ENCODE peak calls at places on chromosomes 13 and 19, in ten cellular contexts. F, K, T, J, I, Y, E, S, C and M are unnamed samples.

GRCh38 chr19:1221904-1222255 is 15.9 kb downstream of the CBARP start:
- DNase-seq in E (no peak), I (no peak), C (no peak), T (no peak), Y (no peak), F (no peak), S (no peak), K (no peak), J (no peak), M (no peak)

GRCh38 chr13:30580852-30581502 is 36.7 kb upstream of the USPL1 start:
- DNase-seq in Y (peak), F (no peak), C (no peak), T (no peak), I (no peak), E (no peak), J (no peak), S (no peak), K (no peak), M (no peak)

GRCh38 chr13:114044486-114044885 is 70.6 kb upstream of the C13orf46 start:
- DNase-seq in E (no peak), S (no peak), C (no peak), I (no peak), Y (no peak), T (no peak), J (no peak), K (peak), F (no peak), M (no peak)

GRCh38 chr13:23289917-23290357 is 109.2 kb downstream of the SGCG start:
- DNase-seq in F (no peak), C (no peak), Y (no peak), T (no peak), I (no peak), K (no peak), J (no peak), E (no peak), S (no peak), M (no peak)

GRCh38 chr13:113291997-113292862 is 4.8 kb upstream of the LAMP1 start:
- DNase-seq in S (no peak), C (peak), T (no peak), Y (no peak), F (no peak), J (no peak), K (peak), E (no peak), I (no peak), M (no peak)

GRCh38 chr13:97855570-97855970 is 97.9 kb upstream of the IPO5 start:
- DNase-seq in Y (peak), I (no peak), J (peak), T (no peak), K (no peak), E (no peak), S (no peak), C (no peak), F (no peak), M (no peak)

GRCh38 chr19:42111384-42111783 is 20.9 kb downstream of the POU2F2 start:
- DNase-seq in C (no peak), J (no peak), T (no peak), K (no peak), S (no peak), F (no peak), Y (no peak), I (no peak), E (no peak), M (no peak)

GRCh38 chr19:33953023-33953422 is 156.4 kb downstream of the KCTD15 start:
- DNase-seq in S (no peak), I (no peak), K (no peak), F (no peak), T (peak), J (no peak), E (no peak), C (no peak), Y (peak), M (peak)

GRCh38 chr13:107244241-107244640 is 676.3 kb upstream of the ARGLU1 start:
- DNase-seq in I (no peak), E (no peak), S (no peak), F (no peak), T (no peak), K (no peak), Y (no peak), J (no peak), C (no peak), M (no peak)

GRCh38 chr13:34762312-34762711 is 179.8 kb upstream of the NBEA start:
- DNase-seq in S (no peak), J (no peak), K (no peak), F (no peak), I (no peak), T (no peak), Y (no peak), E (no peak), C (no peak), M (no peak)

GRCh38 chr19:10518444-10519361 is 1.5 kb upstream of the S1PR5 start:
- DNase-seq in E (no peak), I (no peak), Y (no peak), J (no peak), K (no peak), F (no peak), C (no peak), S (no peak), T (peak), M (no peak)

GRCh38 chr13:112638919-112639318 is 50.9 kb upstream of the ATP11A start:
- DNase-seq in C (peak), T (no peak), I (no peak), K (no peak), S (no peak), J (no peak), F (no peak), Y (no peak), E (no peak), M (no peak)

GRCh38 chr13:39481493-39481892 is 121.5 kb downstream of the LHFPL6 start:
- DNase-seq in I (no peak), S (no peak), J (no peak), E (no peak), F (no peak), K (no peak), C (no peak), Y (no peak), T (no peak), M (no peak)

GRCh38 chr13:109708014-109708617 is 78.3 kb downstream of the IRS2 start:
- DNase-seq in K (no peak), I (no peak), T (no peak), J (no peak), C (no peak), S (no peak), E (no peak), Y (no peak), F (no peak), M (no peak)

GRCh38 chr13:39956036-39956435 is 300.6 kb downstream of the COG6 start:
- DNase-seq in S (no peak), C (no peak), E (no peak), F (no peak), I (no peak), T (no peak), Y (no peak), J (no peak), K (no peak), M (no peak)

GRCh38 chr19:53102701-53103140 is 501 bp downstream of the ZNF160 start:
- DNase-seq in J (peak), K (peak), S (peak), T (no peak), E (no peak), I (no peak), C (peak), F (no peak), Y (peak), M (no peak)

GRCh38 chr19:8571006-8571411 is 6.2 kb downstream of the MYO1F start:
- DNase-seq in T (peak), Y (peak), C (peak), E (no peak), J (peak), S (peak), F (peak), K (no peak), I (no peak), M (no peak)

GRCh38 chr19:10395853-10396355 is 7.4 kb downstream of the CDC37 start:
- DNase-seq in E (no peak), F (no peak), S (no peak), J (no peak), Y (no peak), I (no peak), C (no peak), K (no peak), T (no peak), M (no peak)

GRCh38 chr13:91701975-91702374 is 303.6 kb downstream of the GPC5 start:
- DNase-seq in Y (no peak), F (no peak), E (no peak), T (no peak), S (no peak), K (no peak), I (no peak), J (no peak), C (no peak), M (no peak)

GRCh38 chr13:20671789-20672188 is 31.7 kb upstream of the IL17D start:
- DNase-seq in F (no peak), E (no peak), I (no peak), S (no peak), T (no peak), J (no peak), Y (no peak), K (no peak), C (no peak), M (no peak)

GRCh38 chr13:30398601-30399072 is 23.7 kb upstream of the UBE2L5 start:
- DNase-seq in I (no peak), K (no peak), E (no peak), T (no peak), C (no peak), Y (peak), F (no peak), S (no peak), J (peak), M (no peak)

GRCh38 chr13:33509642-33510229 is 224.2 kb upstream of the STARD13 start:
- DNase-seq in I (no peak), S (no peak), Y (peak), C (no peak), F (peak), K (no peak), E (no peak), J (no peak), T (no peak), M (peak)

GRCh38 chr19:48665786-48666185 is 7.0 kb downstream of the NTN5 start:
- DNase-seq in E (no peak), J (no peak), K (no peak), I (no peak), S (no peak), Y (no peak), C (no peak), F (no peak), T (no peak), M (no peak)

GRCh38 chr19:1227313-1227626 is 10.5 kb downstream of the CBARP start:
- DNase-seq in S (no peak), C (no peak), I (no peak), T (no peak), K (no peak), J (no peak), E (no peak), Y (no peak), F (no peak), M (no peak)

GRCh38 chr13:40456979-40457553 is 209.4 kb downstream of the FOXO1 start:
- DNase-seq in E (no peak), J (no peak), F (no peak), I (no peak), S (no peak), C (no peak), K (no peak), Y (no peak), T (no peak), M (no peak)

GRCh38 chr13:34162545-34162936 is 344.6 kb downstream of the RFC3 start:
- DNase-seq in J (no peak), I (no peak), T (no peak), F (no peak), K (no peak), C (no peak), E (no peak), S (no peak), Y (no peak), M (no peak)

GRCh38 chr19:47020992-47021496 is 1.4 kb downstream of the NPAS1 start:
- DNase-seq in J (no peak), K (no peak), Y (no peak), S (no peak), E (no peak), C (no peak), I (no peak), F (no peak), T (no peak), M (no peak)

GRCh38 chr19:45940515-45940805 is 25.9 kb upstream of the NANOS2 start:
- DNase-seq in K (no peak), T (no peak), E (no peak), J (no peak), S (no peak), Y (no peak), C (no peak), F (no peak), I (no peak), M (no peak)

GRCh38 chr19:45934551-45935230 is 20.1 kb upstream of the NANOS2 start:
- DNase-seq in J (no peak), K (peak), E (no peak), T (no peak), F (no peak), Y (no peak), S (no peak), I (no peak), C (no peak), M (no peak)

GRCh38 chr19:45935267-45935666 is 20.7 kb upstream of the NANOS2 start:
- DNase-seq in C (no peak), I (no peak), J (no peak), E (no peak), S (no peak), K (peak), T (no peak), Y (no peak), F (no peak), M (no peak)

GRCh38 chr19:45939792-45940514 is 25.4 kb upstream of the NANOS2 start:
- DNase-seq in I (no peak), J (no peak), T (no peak), F (no peak), E (no peak), S (no peak), Y (no peak), K (no peak), C (no peak), M (no peak)

DNA sequence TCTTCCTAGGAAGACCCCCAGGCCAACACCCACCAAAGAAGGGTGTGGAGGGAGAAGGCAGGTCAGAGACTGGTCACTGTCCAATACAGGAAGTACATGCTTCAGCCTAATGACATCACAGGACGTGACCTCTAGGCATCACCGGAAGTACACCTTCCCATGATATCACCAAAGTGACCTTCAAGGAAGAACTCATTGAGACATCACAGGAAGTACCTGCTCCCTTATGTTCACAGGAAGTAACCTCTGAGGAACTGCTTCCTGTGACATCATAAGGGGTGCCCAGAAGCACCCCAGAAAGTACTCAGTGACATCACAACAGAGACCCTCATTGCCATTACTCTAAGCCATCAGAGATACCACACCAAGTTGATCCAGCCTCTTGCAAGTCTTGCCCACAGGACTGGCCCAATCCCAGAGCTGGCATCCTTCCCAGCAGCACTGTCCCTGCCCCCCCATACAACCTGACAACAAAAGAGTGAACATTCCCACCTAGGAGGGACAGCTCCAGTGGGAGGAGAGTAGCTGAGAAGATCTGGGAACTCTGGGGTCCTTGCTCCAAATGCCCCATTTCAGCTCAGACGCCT is 24.2 kb upstream of the NANOS2 start:
- DNase-seq in E (no peak), S (no peak), Y (no peak), K (no peak), F (no peak), I (no peak), T (no peak), C (no peak), J (no peak), M (no peak)
- TF ChIP-seq CTCF in E (no peak), S (no peak), Y (no peak), K (no peak), F (no peak), I (no peak), T (no peak), C (no peak), J (no peak), M (no peak)

GRCh38 chr13:77990973-77991372 is 72.3 kb upstream of the EDNRB start:
- DNase-seq in I (no peak), S (no peak), F (no peak), T (no peak), K (no peak), C (no peak), Y (no peak), E (no peak), J (no peak), M (no peak)
- H3K27ac ChIP-seq in I (no peak), S (no peak), F (no peak), T (no peak), K (no peak), C (no peak), Y (no peak), E (no peak), J (no peak), M (no peak)

DNA sequence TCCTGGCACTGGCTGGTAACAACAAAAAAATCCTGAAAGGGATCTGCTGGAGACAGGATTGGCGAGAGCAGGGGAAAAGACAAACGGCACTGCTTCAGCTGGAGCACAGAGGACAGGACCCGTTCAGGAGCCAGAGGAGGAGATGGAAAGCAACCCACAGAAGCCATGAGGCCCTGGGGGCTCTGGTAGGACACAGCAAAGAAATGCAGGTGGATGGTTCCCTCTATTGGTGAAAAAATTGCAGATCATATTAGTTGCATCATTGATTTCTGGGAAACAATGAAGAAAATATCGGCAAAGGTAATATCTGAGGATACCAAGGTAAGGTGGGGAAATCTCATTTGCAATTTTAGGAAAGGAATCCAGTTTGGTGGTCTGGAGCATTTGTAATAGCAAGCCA is 25.7 kb upstream of the TPP2 start:
- DNase-seq in E (no peak), I (no peak), C (no peak), T (no peak), F (no peak), Y (no peak), J (no peak), S (no peak), K (no peak), M (no peak)
- TF ChIP-seq CTCF in E (no peak), I (no peak), C (no peak), T (no peak), F (no peak), Y (no peak), J (no peak), S (no peak), K (no peak), M (no peak)

DNA sequence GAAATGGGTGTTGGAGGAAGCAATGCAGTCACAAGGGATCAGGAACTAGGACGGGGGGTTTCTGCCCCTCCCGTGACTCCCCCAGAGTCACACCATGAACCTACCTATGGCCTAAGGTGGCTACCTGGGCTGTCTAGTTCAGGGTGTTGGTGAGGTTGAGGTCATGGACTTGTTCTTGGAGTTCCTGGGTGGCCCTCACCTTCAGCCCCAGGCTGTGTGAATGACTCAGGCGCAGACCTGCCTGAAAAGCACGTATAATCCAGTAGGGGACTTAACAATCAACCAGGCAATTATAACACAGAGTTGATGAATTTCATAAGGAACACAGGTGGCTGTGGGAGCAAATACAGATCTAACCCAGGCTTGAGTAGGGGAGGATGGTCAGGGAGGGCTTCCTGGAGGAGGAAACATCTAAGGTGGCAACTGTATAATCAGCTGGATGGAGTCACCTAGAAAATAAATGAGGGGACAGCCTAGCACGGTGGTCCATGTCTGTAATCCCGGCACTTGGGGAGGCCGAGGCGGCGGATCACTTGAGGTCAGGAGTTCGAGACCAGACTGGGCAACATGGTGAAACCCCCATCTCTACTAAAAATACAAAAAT is 25.6 kb upstream of the ADGRE1 start:
- DNase-seq in I (no peak), Y (no peak), K (no peak), C (no peak), E (no peak), T (no peak), F (no peak), S (no peak), J (no peak), M (no peak)
- H3K27ac ChIP-seq in I (no peak), Y (no peak), K (no peak), C (no peak), E (no peak), T (no peak), F (no peak), S (peak), J (no peak), M (no peak)

GRCh38 chr13:36509369-36509768 is 77.1 kb downstream of the CCNA1 start:
- DNase-seq in I (no peak), J (no peak), T (no peak), K (no peak), S (no peak), F (no peak), C (no peak), Y (no peak), E (no peak), M (no peak)
- TF ChIP-seq CTCF in I (no peak), J (no peak), T (no peak), K (no peak), S (no peak), F (no peak), C (no peak), Y (no peak), E (no peak), M (no peak)

GRCh38 chr19:39166571-39167391 is 30.0 kb upstream of the NCCRP1 start:
- DNase-seq in C (peak), Y (peak), S (no peak), F (peak), E (no peak), I (no peak), J (peak), K (no peak), T (no peak), M (no peak)
- H3K27ac ChIP-seq in C (peak), Y (peak), S (no peak), F (no peak), E (peak), I (no peak), J (peak), K (no peak), T (no peak), M (peak)

GRCh38 chr13:27281420-27281819 is 10.8 kb downstream of the RASL11A start:
- DNase-seq in J (peak), E (no peak), F (no peak), K (no peak), C (no peak), I (no peak), S (no peak), T (no peak), Y (no peak), M (no peak)
- TF ChIP-seq CTCF in J (no peak), E (no peak), F (no peak), K (no peak), C (no peak), I (no peak), S (no peak), T (no peak), Y (no peak), M (no peak)